ENCODE peak calls at places on chromosome 20, in seven cellular contexts. P is nucleus accumbens; C is activated naive CD4-positive, alpha-beta T cell treated with anti-CD3 and anti-CD28 coated beads, Interleukin-2, amount 50 U/mL, for 72 hours; U is SHP77; L is central memory CD4-positive, alpha-beta T cell; R is mesendoderm; K is GM18507. T is an unnamed sample.

GRCh38 chr20:33995053-33995816 is 1.5 kb downstream of the RALY start:
- DNase-seq in L (no peak), P (no peak), C (no peak), U (no peak), K (no peak), R (peak), T (no peak)

GRCh38 chr20:40961686-40962640 is 66.7 kb upstream of the TOP1 start:
- DNase-seq in U (no peak), L (no peak), C (no peak), K (no peak), R (no peak), P (no peak), T (no peak)

GRCh38 chr20:1275919-1276318 is 9.8 kb downstream of the SNPH start:
- DNase-seq in U (no peak), R (no peak), P (no peak), C (no peak), K (no peak), L (no peak), T (no peak)

GRCh38 chr20:42610070-42610469 is 579.6 kb downstream of the PTPRT start:
- DNase-seq in R (no peak), C (no peak), U (no peak), L (no peak), K (no peak), P (no peak), T (no peak)

GRCh38 chr20:57259179-57260021 is 7.0 kb downstream of the BMP7 start:
- DNase-seq in L (no peak), C (no peak), U (no peak), R (peak), P (peak), K (no peak), T (no peak)

GRCh38 chr20:50020283-50020682 is 37.5 kb downstream of the SNAI1 start:
- DNase-seq in R (no peak), P (no peak), L (no peak), K (no peak), C (no peak), U (no peak), T (peak)

GRCh38 chr20:36467076-36467999 is 74.0 kb upstream of the MYL9 start:
- DNase-seq in U (peak), K (no peak), P (peak), R (no peak), L (peak), C (peak), T (peak)

GRCh38 chr20:57211949-57212889 is 54.2 kb downstream of the BMP7 start:
- DNase-seq in C (no peak), P (no peak), R (peak), U (no peak), K (no peak), L (no peak), T (peak)